ENCODE peak calls at places on chromosomes 4 and X, in nine cellular contexts. S, U, P, N, Q, T, J, W and V are unnamed samples.

GRCh38 chr4:82865592-82865991 is 25.4 kb downstream of the SEC31A start:
- DNase-seq in S (no peak), J (peak; percentile 23), T (peak; percentile 92), W (no peak), N (peak; percentile 34), P (no peak), U (peak; percentile 82), Q (peak; percentile 82), V (no peak)

GRCh38 chrX:29926056-29926455 is 289.3 kb upstream of the MAGEB2 start:
- DNase-seq in P (no peak), J (no peak), W (no peak), S (no peak), Q (no peak), U (no peak), T (no peak), N (no peak), V (no peak)

GRCh38 chr4:8539661-8540060 is 40.5 kb upstream of the GPR78 start:
- DNase-seq in W (no peak), P (no peak), T (no peak), J (no peak), Q (no peak), S (no peak), U (no peak), N (no peak), V (no peak)

GRCh38 chr4:150315175-150315574 is 236.9 kb downstream of the DCLK2 start:
- DNase-seq in U (no peak), J (no peak), T (no peak), N (no peak), Q (no peak), P (peak; percentile 97), W (no peak), S (no peak), V (no peak)

GRCh38 chrX:136183175-136183574 is 35.8 kb downstream of the FHL1 start:
- DNase-seq in P (no peak), U (no peak), W (no peak), Q (no peak), J (no peak), N (no peak), T (no peak), S (no peak), V (no peak)

GRCh38 chr4:141609243-141609642 is 27.1 kb upstream of the IL15 start:
- DNase-seq in J (no peak), P (no peak), U (no peak), S (no peak), Q (no peak), N (peak; percentile 59), T (no peak), W (no peak), V (no peak)

GRCh38 chr4:8176547-8177399 is 18.2 kb upstream of the ABLIM2 start:
- DNase-seq in J (no peak), N (peak; percentile 62), P (peak; percentile 61), W (no peak), S (no peak), Q (no peak), T (peak; percentile 74), U (peak; percentile 48), V (peak; percentile 36)

GRCh38 chr4:31078661-31079060 is 358.5 kb downstream of the PCDH7 start:
- DNase-seq in S (no peak), J (no peak), W (no peak), Q (no peak), T (no peak), P (no peak), U (no peak), N (no peak), V (no peak)

GRCh38 chrX:63718010-63718694 is 66.9 kb downstream of the ARHGEF9 start:
- DNase-seq in P (no peak), J (no peak), W (no peak), T (peak; percentile 13), U (no peak), Q (no peak), S (no peak), N (no peak), V (no peak)